ENCODE peak calls at places on chromosome 5, in five cellular contexts. J is A549, F is astrocyte of the spinal cord, N is AG04449, I is AG09309. B is an unnamed sample.
A peak's percentile ranks its signal among the peaks of the same experiment; 100 is the strongest.

GRCh38 chr5:100803391-100803790 is 99.7 kb downstream of the ST8SIA4 start:
- DNase-seq in N (no peak), I (no peak), F (peak; percentile 60), J (no peak), B (no peak)

GRCh38 chr5:29001666-29002065 is 1963.3 kb upstream of the CDH9 start:
- DNase-seq in F (no peak), I (no peak), J (peak; percentile 9), N (no peak), B (no peak)

GRCh38 chr5:123303802-123304201 is 119.4 kb downstream of the CEP120 start:
- DNase-seq in F (no peak), N (no peak), I (no peak), J (no peak), B (no peak)

GRCh38 chr5:76114192-76114795 is 31.1 kb downstream of the SV2C start:
- DNase-seq in F (no peak), N (no peak), I (no peak), J (no peak), B (no peak)

GRCh38 chr5:125393416-125393815 is 647.0 kb upstream of the ZNF608 start:
- DNase-seq in I (no peak), J (no peak), N (no peak), F (no peak), B (no peak)

GRCh38 chr5:79488775-79489174 is 25.2 kb downstream of the HOMER1 start:
- DNase-seq in I (peak; percentile 28), F (no peak), N (no peak), J (no peak), B (no peak)

GRCh38 chr5:163347671-163348070 is 89.7 kb upstream of the CCNG1 start:
- DNase-seq in N (peak; percentile 4), J (peak; percentile 70), I (peak; percentile 10), F (peak; percentile 72), B (peak; percentile 6)

GRCh38 chr5:139649082-139649991 is 1.2 kb downstream of the CXXC5 start:
- DNase-seq in N (no peak), J (no peak), I (no peak), F (peak; percentile 34), B (no peak)

GRCh38 chr5:164358531-164359259 is 853.3 kb downstream of the MAT2B start:
- DNase-seq in I (no peak), N (peak; percentile 46), F (peak; percentile 55), J (no peak), B (no peak)

GRCh38 chr5:4640793-4641192 is 499.3 kb upstream of the ADAMTS16 start:
- DNase-seq in N (no peak), J (no peak), I (no peak), F (peak; percentile 9), B (peak; percentile 45)

GRCh38 chr5:42745426-42745825 is 11.2 kb upstream of the CCDC152 start:
- DNase-seq in I (no peak), N (no peak), J (peak; percentile 11), F (no peak), B (no peak)

GRCh38 chr5:78367318-78367991 is 7.0 kb downstream of the SCAMP1 start:
- DNase-seq in F (no peak), I (no peak), J (peak; percentile 13), N (no peak), B (no peak)

GRCh38 chr5:171269717-171270116 is 39.3 kb upstream of the TLX3 start:
- DNase-seq in F (no peak), I (peak; percentile 92), N (peak; percentile 40), J (no peak), B (peak; percentile 85)

GRCh38 chr5:23591250-23591649 is 83.8 kb downstream of the PRDM9 start:
- DNase-seq in N (no peak), J (no peak), I (no peak), F (no peak), B (no peak)

GRCh38 chr5:179754024-179754423 is 21.4 kb downstream of the MAML1 start:
- DNase-seq in F (no peak), J (no peak), I (no peak), N (no peak), B (no peak)

GRCh38 chr5:36373527-36374086 is 71.9 kb upstream of the RANBP3L start:
- DNase-seq in F (peak; percentile 61), I (no peak), N (no peak), J (peak; percentile 42), B (peak; percentile 55)

GRCh38 chr5:131747180-131748105 is 49.4 kb downstream of the FNIP1 start:
- DNase-seq in N (no peak), J (no peak), F (peak; percentile 40), I (no peak), B (no peak)

GRCh38 chr5:157168286-157168685 is 2.2 kb upstream of the GARIN3 start:
- DNase-seq in J (no peak), N (no peak), I (no peak), F (no peak), B (no peak)

GRCh38 chr5:80662108-80662507 is 7.3 kb upstream of the DHFR start:
- DNase-seq in N (no peak), J (no peak), I (no peak), F (no peak), B (no peak)

GRCh38 chr5:173480896-173481295 is 135.6 kb downstream of the BOD1 start:
- DNase-seq in N (no peak), I (no peak), J (no peak), F (no peak), B (no peak)

GRCh38 chr5:173474881-173475287 is 141.6 kb downstream of the BOD1 start:
- DNase-seq in N (no peak), F (peak; percentile 57), J (no peak), I (peak; percentile 77), B (no peak)

GRCh38 chr5:173479711-173480110 is 136.7 kb downstream of the BOD1 start:
- DNase-seq in I (peak; percentile 55), J (no peak), F (no peak), N (no peak), B (no peak)

GRCh38 chr5:173475780-173476179 is 140.7 kb downstream of the BOD1 start:
- DNase-seq in F (no peak), J (no peak), I (no peak), N (no peak), B (no peak)

GRCh38 chr5:173477320-173478055 is 139.0 kb downstream of the BOD1 start:
- DNase-seq in N (peak; percentile 81), F (peak; percentile 89), I (peak; percentile 63), J (no peak), B (no peak)
- H3K4me3 ChIP-seq in N (no peak overlapping the region), F (no peak overlapping the region), I (no peak overlapping the region), J (no peak overlapping the region), B (no peak overlapping the region)

GRCh38 chr5:149638546-149639241 is 57.4 kb downstream of the ARHGEF37 start:
- DNase-seq in N (no peak), F (no peak), J (no peak), I (no peak), B (no peak)

GRCh38 chr5:149641600-149641999 is 60.3 kb downstream of the ARHGEF37 start:
- DNase-seq in N (no peak), F (no peak), J (no peak), I (no peak), B (no peak)

GRCh38 chr5:149639718-149640117 is 58.4 kb downstream of the ARHGEF37 start:
- DNase-seq in N (no peak), I (no peak), J (no peak), F (no peak), B (no peak)

GRCh38 chr5:149640350-149640999 is 59.2 kb downstream of the ARHGEF37 start:
- DNase-seq in F (no peak), I (no peak), J (no peak), N (no peak), B (no peak)

GRCh38 chr5:149641000-149641576 is 59.8 kb downstream of the ARHGEF37 start:
- DNase-seq in N (no peak), J (peak; percentile 33), I (no peak), F (peak; percentile 45), B (peak; percentile 62)
- TF ChIP-seq CTCF in N (no peak), J (no peak), I (no peak), F (no peak), B (peak; percentile 25)

GRCh38 chr5:142324871-142325676 is at the start of gene SPRY4:
- DNase-seq in J (peak; percentile 97), I (peak; percentile 87), N (peak; percentile 84), F (peak; percentile 99), B (peak; percentile 80)

GRCh38 chr5:142324377-142324870 is 397 bp downstream of the SPRY4 start:
- DNase-seq in I (no peak), F (no peak), N (no peak), J (no peak), B (no peak)

GRCh38 chr5:142327111-142327842 is 2.5 kb upstream of the SPRY4 start:
- DNase-seq in I (peak; percentile 74), N (peak; percentile 70), J (no peak), F (peak; percentile 73), B (no peak)

GRCh38 chr5:142325677-142326479 is 1.1 kb upstream of the SPRY4 start:
- DNase-seq in I (no peak), F (peak; percentile 87), N (no peak), J (peak; percentile 90), B (no peak)

DNA sequence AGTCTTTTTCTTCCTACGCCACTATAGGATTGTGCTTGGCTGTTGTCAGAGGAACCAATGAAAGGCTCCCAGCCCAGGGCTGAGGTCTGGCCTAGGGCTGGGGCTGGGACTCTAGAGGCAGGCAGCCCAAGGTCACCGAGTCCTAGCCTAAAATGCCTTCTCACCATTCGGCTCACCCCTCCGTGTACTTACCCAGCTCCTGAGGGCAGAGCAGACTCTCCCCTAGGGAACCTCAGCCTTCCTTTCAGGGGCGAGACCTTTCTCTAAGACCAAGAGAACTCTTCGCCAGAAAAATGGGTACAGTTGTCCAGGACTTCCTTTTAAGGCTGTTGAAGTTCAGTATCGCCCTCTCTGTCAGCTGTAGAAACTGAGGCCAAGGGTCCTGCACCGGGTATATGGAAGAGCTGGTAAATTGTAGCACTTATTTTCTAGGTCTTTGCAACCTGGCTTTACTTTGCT is 1.7 kb upstream of the SPRY4 start:
- DNase-seq in N (no peak), J (no peak), I (no peak), F (peak; percentile 48), B (no peak)
- H3K4me3 ChIP-seq in N (peak overlapping the region; percentile 64), J (peak overlapping the region; percentile 51), I (no peak overlapping the region), F (peak overlapping the region; percentile 87), B (peak overlapping the region; percentile 83)

GRCh38 chr5:96067251-96067650 is 105.6 kb upstream of the ELL2 start:
- DNase-seq in J (no peak), N (no peak), F (no peak), I (no peak), B (no peak)
- TF ChIP-seq CTCF in J (no peak), N (no peak), F (no peak), I (no peak), B (no peak)

GRCh38 chr5:150502847-150503246 is 5.1 kb upstream of the NDST1 start:
- DNase-seq in J (no peak), F (no peak), N (no peak), I (no peak), B (no peak)

GRCh38 chr5:150505041-150505511 is 2.9 kb upstream of the NDST1 start:
- DNase-seq in F (no peak), J (no peak), N (no peak), I (no peak), B (no peak)

GRCh38 chr5:150505816-150506215 is 2.1 kb upstream of the NDST1 start:
- DNase-seq in N (no peak), F (no peak), I (no peak), J (no peak), B (no peak)

GRCh38 chr5:150503386-150503785 is 4.5 kb upstream of the NDST1 start:
- DNase-seq in I (no peak), F (no peak), J (no peak), N (no peak), B (no peak)

GRCh38 chr5:150503977-150504620 is 3.8 kb upstream of the NDST1 start:
- DNase-seq in J (no peak), I (no peak), F (no peak), N (no peak), B (no peak)
- H3K4me3 ChIP-seq in J (no peak overlapping the region), I (no peak overlapping the region), F (no peak overlapping the region), N (no peak overlapping the region), B (no peak overlapping the region)

GRCh38 chr5:8615142-8615858 is 746.4 kb downstream of the MTRR start:
- DNase-seq in F (no peak), I (no peak), N (no peak), J (no peak), B (peak; percentile 64)
- TF ChIP-seq CTCF in F (no peak), I (no peak), N (no peak), J (no peak), B (no peak)